ENCODE peak calls at places on chromosome 18, in nine cellular contexts. O is SHP77 treated with DMSO at 0.1 percent for 48 hours; Z is DMS 273 treated with DMSO at 0.1 percent for 48 hours; C is T-helper 1 cell; I is activated naive CD8-positive, alpha-beta T cell treated with anti-CD3 and anti-CD28 coated beads for 36 hours; J is stimulated activated CD4-positive, alpha-beta T cell treated with anti-CD3 and anti-CD28 coated beads, Interleukin-2, amount 100 ng/mL, for 48 hours; F is neural progenitor cell; G is astrocyte of the hippocampus; Q is adipocyte. Y is an unnamed sample.
A peak's percentile ranks its signal among the peaks of the same experiment; 100 is the strongest.

GRCh38 chr18:66511810-66512209 is 92.1 kb downstream of the CDH19 start:
- DNase-seq in O (no peak), Z (no peak), C (no peak), I (no peak), J (no peak), F (no peak), G (peak; percentile 21), Q (no peak), Y (no peak)

GRCh38 chr18:42030586-42031182 is 75.7 kb downstream of the PIK3C3 start:
- DNase-seq in O (peak; percentile 8), Z (no peak), C (no peak), I (no peak), J (no peak), F (peak; percentile 50), G (peak; percentile 58), Q (peak; percentile 50), Y (no peak)

GRCh38 chr18:79788096-79789085 is 9.3 kb upstream of the KCNG2 start:
- DNase-seq in O (no peak), Z (no peak), C (no peak), I (no peak), J (no peak), F (peak; percentile 49), G (peak; percentile 28), Q (peak; percentile 19), Y (no peak)

GRCh38 chr18:11258014-11258413 is 108.6 kb upstream of the PIEZO2 start:
- DNase-seq in O (no peak), Z (no peak), C (no peak), I (no peak), J (no peak), F (no peak), G (no peak), Q (peak; percentile 39), Y (no peak)

GRCh38 chr18:75023473-75023872 is 185.5 kb downstream of the PTGR3 start:
- DNase-seq in O (no peak), Z (no peak), C (no peak), I (no peak), J (no peak), F (no peak), G (no peak), Q (no peak), Y (no peak)

GRCh38 chr18:43271593-43272432 is 5.5 kb downstream of the SYT4 start:
- DNase-seq in O (no peak), Z (no peak), C (no peak), I (no peak), J (peak; percentile 31), F (peak; percentile 36), G (peak; percentile 74), Q (peak; percentile 77), Y (no peak)

GRCh38 chr18:8496186-8496585 is 113.1 kb upstream of the RAB12 start:
- DNase-seq in O (no peak), Z (no peak), C (no peak), I (no peak), J (no peak), F (peak; percentile 17), G (peak; percentile 86), Q (peak; percentile 23), Y (no peak)

GRCh38 chr18:73749304-73749703 is 398.3 kb downstream of the FBXO15 start:
- DNase-seq in O (no peak), Z (no peak), C (no peak), I (no peak), J (no peak), F (no peak), G (no peak), Q (no peak), Y (no peak)

GRCh38 chr18:62571648-62572047 is 48.8 kb downstream of the ZCCHC2 start:
- DNase-seq in O (no peak), Z (no peak), C (no peak), I (no peak), J (no peak), F (no peak), G (no peak), Q (no peak), Y (no peak)

Y was measured in GM06990.